ENCODE peak calls at places on chromosomes 12 and 14, in six cellular contexts. P is GM12865, K is AG04450, C is esophagus squamous epithelium, N is AG10803, B is astrocyte of the spinal cord. S is an unnamed sample.

GRCh38 chr14:64937821-64938193 is 4.7 kb downstream of the GPX2 start:
- DNase-seq in C (no peak), P (no peak), B (peak; percentile 10), N (peak; percentile 8), K (no peak), S (no peak)

GRCh38 chr12:13196302-13196921 is at the start of gene EMP1:
- DNase-seq in C (peak; percentile 50), K (peak; percentile 99), N (peak; percentile 100), P (peak; percentile 68), B (peak; percentile 100), S (peak; percentile 97)

GRCh38 chr12:126191037-126191891 is 1126.0 kb downstream of the AACS start:
- DNase-seq in B (peak; percentile 7), P (no peak), N (no peak), C (no peak), K (no peak), S (no peak)

GRCh38 chr14:32590157-32590556 is 261.1 kb downstream of the AKAP6 start:
- DNase-seq in C (no peak), N (no peak), K (no peak), P (no peak), B (no peak), S (no peak)

GRCh38 chr14:77305696-77306095 is 15.0 kb downstream of the POMT2 start:
- DNase-seq in C (no peak), K (no peak), N (no peak), P (no peak), B (no peak), S (no peak)

GRCh38 chr14:63276016-63276415 is 42.7 kb downstream of the GPHB5 start:
- DNase-seq in K (no peak), B (no peak), N (no peak), P (no peak), C (no peak), S (no peak)

GRCh38 chr12:55830601-55831406 is 1.4 kb upstream of the DNAJC14 start:
- DNase-seq in P (peak; percentile 64), N (peak; percentile 68), K (no peak), B (peak; percentile 77), C (no peak), S (no peak)

GRCh38 chr14:72560331-72560730 is 333.6 kb downstream of the DPF3 start:
- DNase-seq in N (no peak), K (no peak), B (no peak), C (no peak), P (no peak), S (no peak)

GRCh38 chr14:81889529-81889928 is 355.9 kb upstream of the SEL1L start:
- DNase-seq in C (no peak), K (no peak), P (no peak), N (no peak), B (no peak), S (no peak)

GRCh38 chr14:65487783-65488578 is 75.5 kb downstream of the FUT8 start:
- DNase-seq in C (no peak), P (no peak), B (no peak), N (no peak), K (no peak), S (no peak)

GRCh38 chr14:88189040-88189839 is 133.8 kb downstream of the KCNK10 start:
- DNase-seq in C (no peak), N (peak; percentile 85), K (peak; percentile 65), P (peak; percentile 85), B (peak; percentile 74), S (peak; percentile 64)

GRCh38 chr12:101697197-101697929 is at the start of gene CHPT1:
- DNase-seq in C (no peak), K (no peak), N (peak; percentile 16), B (peak; percentile 25), P (peak; percentile 76), S (no peak)

GRCh38 chr12:131607658-131608447 is 103.0 kb upstream of the SFSWAP start:
- DNase-seq in P (peak; percentile 69), N (no peak), K (no peak), C (no peak), B (no peak), S (no peak)

GRCh38 chr12:81759215-81759991 is at the start of gene PPFIA2:
- DNase-seq in C (no peak), N (peak; percentile 8), K (no peak), P (no peak), B (peak; percentile 54), S (no peak)

GRCh38 chr12:76588881-76589565 is 29.5 kb upstream of the OSBPL8 start:
- DNase-seq in P (no peak), K (peak; percentile 66), N (peak; percentile 97), B (peak; percentile 19), C (no peak), S (peak; percentile 77)

GRCh38 chr14:24296341-24297157 is 3.0 kb downstream of the DHRS1 start:
- DNase-seq in B (peak; percentile 91), K (peak; percentile 83), N (peak; percentile 92), C (no peak), P (peak; percentile 92), S (peak; percentile 79)
- H3K4me3 ChIP-seq in B (no peak overlapping the region), K (no peak overlapping the region), N (no peak overlapping the region), C (no peak overlapping the region), P (no peak overlapping the region), S (no peak overlapping the region)

GRCh38 chr12:120884644-120885043 is 19.5 kb downstream of the SPPL3 start:
- DNase-seq in C (no peak), K (no peak), B (no peak), P (no peak), N (no peak), S (no peak)
- TF ChIP-seq CTCF in C (no peak), K (no peak), B (no peak), P (no peak), N (no peak), S (no peak)

DNA sequence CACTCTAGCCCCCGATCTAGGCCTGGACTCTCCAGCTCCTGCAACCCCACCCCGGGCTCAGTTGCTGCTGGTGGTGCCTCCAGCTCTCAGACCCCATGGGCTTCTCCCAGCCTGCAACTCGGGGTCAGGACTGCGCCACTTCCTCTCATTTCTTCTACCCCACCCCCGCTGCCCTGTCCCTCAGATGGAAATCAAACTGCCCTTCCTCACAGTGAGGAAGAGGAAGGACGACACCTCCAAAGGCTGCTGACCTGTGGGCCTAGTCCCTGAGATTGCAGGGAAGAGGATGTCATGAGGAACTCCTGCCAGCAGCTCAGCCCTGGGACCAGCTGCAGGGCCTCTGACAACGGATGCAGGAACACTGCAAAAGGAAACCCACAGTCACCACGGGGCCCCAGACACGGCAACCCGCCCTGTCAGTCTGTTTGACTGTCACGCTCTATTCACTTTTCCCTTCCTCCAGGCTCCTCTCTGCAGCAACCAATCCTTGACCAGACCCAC is 29.3 kb upstream of the PNMA1 start:
- DNase-seq in K (no peak), P (peak; percentile 88), B (no peak), N (peak; percentile 44), C (no peak), S (no peak)
- H3K4me3 ChIP-seq in K (no peak overlapping the region), P (peak overlapping the region; percentile 21), B (no peak overlapping the region), N (no peak overlapping the region), C (no peak overlapping the region), S (no peak overlapping the region)

GRCh38 chr14:105207460-105207901 is 26.4 kb upstream of the NUDT14 start:
- DNase-seq in P (no peak), N (no peak), B (no peak), C (no peak), K (no peak), S (no peak)
- TF ChIP-seq CTCF in P (no peak), N (no peak), B (peak; percentile 18), C (no peak), K (no peak), S (peak; percentile 5)

S was measured in AG04449.